ENCODE peak calls at places on chromosomes 16 and 17, in eight cellular contexts. X, L, E, R, B, J, H and O are unnamed samples.

GRCh38 chr17:81510798-81511549 is 1.6 kb downstream of the ACTG1 start:
- DNase-seq in X (peak), L (no peak), E (no peak), R (peak), B (peak), J (peak), H (no peak), O (peak)

GRCh38 chr17:59863607-59864006 is 29.1 kb downstream of the TUBD1 start:
- DNase-seq in X (no peak), L (no peak), E (no peak), R (no peak), B (no peak), J (no peak), H (no peak), O (no peak)

GRCh38 chr16:73529303-73530012 is 481.5 kb upstream of the ZFHX3 start:
- DNase-seq in X (no peak), L (no peak), E (no peak), R (no peak), B (no peak), J (no peak), H (no peak), O (no peak)

GRCh38 chr17:73138541-73139138 is 26.2 kb upstream of the SSTR2 start:
- DNase-seq in X (no peak), L (no peak), E (no peak), R (no peak), B (no peak), J (no peak), H (no peak), O (peak)

GRCh38 chr17:79188048-79188447 is 113.4 kb downstream of the ENGASE start:
- DNase-seq in X (peak), L (peak), E (no peak), R (no peak), B (peak), J (peak), H (peak), O (peak)

GRCh38 chr17:58577696-58578095 is 63.3 kb upstream of the MTMR4 start:
- DNase-seq in X (peak), L (peak), E (peak), R (peak), B (peak), J (peak), H (peak), O (peak)

GRCh38 chr16:48188449-48189102 is 32.8 kb upstream of the ABCC12 start:
- DNase-seq in X (no peak), L (no peak), E (no peak), R (no peak), B (no peak), J (no peak), H (no peak), O (no peak)

GRCh38 chr17:58335779-58336455 is 7.3 kb upstream of the TSPOAP1 start:
- DNase-seq in X (no peak), L (no peak), E (no peak), R (no peak), B (no peak), J (peak), H (no peak), O (no peak)

GRCh38 chr16:10834766-10835165 is 16.2 kb upstream of the TVP23A start:
- DNase-seq in X (no peak), L (no peak), E (no peak), R (no peak), B (no peak), J (no peak), H (no peak), O (no peak)

GRCh38 chr16:3094289-3095027 is 4.6 kb downstream of the ZSCAN10 start:
- DNase-seq in X (peak), L (peak), E (no peak), R (no peak), B (peak), J (peak), H (peak), O (no peak)

GRCh38 chr16:12503201-12503600 is 300.5 kb downstream of the CPPED1 start:
- DNase-seq in X (no peak), L (no peak), E (no peak), R (no peak), B (no peak), J (no peak), H (no peak), O (no peak)

GRCh38 chr16:35391328-35391727 is 1931.9 kb downstream of the TP53TG3F start:
- DNase-seq in X (peak), L (peak), E (no peak), R (peak), B (no peak), J (peak), H (no peak), O (peak)

GRCh38 chr16:58836427-58836826 is 102.3 kb upstream of the GOT2 start:
- DNase-seq in X (no peak), L (no peak), E (no peak), R (no peak), B (no peak), J (no peak), H (no peak), O (no peak)

GRCh38 chr17:49180303-49180702 is 30.1 kb downstream of the GNGT2 start:
- DNase-seq in X (peak), L (peak), E (peak), R (peak), B (peak), J (peak), H (peak), O (peak)

GRCh38 chr16:5466551-5466950 is 369.0 kb upstream of the EEF2KMT start:
- DNase-seq in X (no peak), L (no peak), E (no peak), R (no peak), B (no peak), J (no peak), H (no peak), O (no peak)

GRCh38 chr16:30903596-30903995 is 7.2 kb downstream of the CTF1 start:
- DNase-seq in X (no peak), L (no peak), E (no peak), R (no peak), B (no peak), J (no peak), H (peak), O (no peak)

GRCh38 chr17:4162366-4162765 is 19.4 kb downstream of the CYB5D2 start:
- DNase-seq in X (no peak), L (no peak), E (no peak), R (no peak), B (no peak), J (no peak), H (no peak), O (no peak)

GRCh38 chr16:80852261-80852872 is 48.0 kb upstream of the CDYL2 start:
- DNase-seq in X (peak), L (no peak), E (no peak), R (no peak), B (no peak), J (peak), H (peak), O (peak)

GRCh38 chr16:86466695-86467406 is 43.5 kb upstream of the FOXF1 start:
- DNase-seq in X (no peak), L (peak), E (no peak), R (no peak), B (no peak), J (peak), H (no peak), O (no peak)

GRCh38 chr17:18259621-18260331 is 686 bp upstream of the MIEF2 start:
- DNase-seq in X (peak), L (no peak), E (no peak), R (no peak), B (no peak), J (peak), H (no peak), O (no peak)

GRCh38 chr17:43979011-43979410 is 25.3 kb upstream of the PYY start:
- DNase-seq in X (no peak), L (no peak), E (no peak), R (no peak), B (no peak), J (no peak), H (no peak), O (no peak)

GRCh38 chr17:80242505-80242904 is 18.1 kb upstream of the RNF213 start:
- DNase-seq in X (no peak), L (no peak), E (no peak), R (no peak), B (no peak), J (no peak), H (no peak), O (no peak)

GRCh38 chr16:23110257-23110899 is 38.9 kb downstream of the USP31 start:
- DNase-seq in X (no peak), L (no peak), E (no peak), R (no peak), B (no peak), J (no peak), H (no peak), O (no peak)

GRCh38 chr16:54538241-54538640 is 251.7 kb upstream of the IRX3 start:
- DNase-seq in X (no peak), L (no peak), E (no peak), R (no peak), B (no peak), J (no peak), H (no peak), O (no peak)

GRCh38 chr16:68197250-68197649 is 38.7 kb downstream of the ESRP2 start:
- DNase-seq in X (peak), L (no peak), E (no peak), R (no peak), B (no peak), J (no peak), H (no peak), O (no peak)

GRCh38 chr17:19647697-19648474 is 665 bp upstream of the ALDH3A2 start:
- DNase-seq in X (peak), L (peak), E (peak), R (peak), B (peak), J (peak), H (peak), O (peak)

GRCh38 chr16:3576211-3576610 is 992 bp downstream of the NLRC3 start:
- DNase-seq in X (no peak), L (no peak), E (no peak), R (no peak), B (no peak), J (no peak), H (no peak), O (no peak)

GRCh38 chr16:15792563-15792971 is 64.3 kb downstream of the MYH11 start:
- DNase-seq in X (no peak), L (no peak), E (no peak), R (no peak), B (no peak), J (no peak), H (no peak), O (no peak)

GRCh38 chr16:75250089-75250808 is 1.2 kb downstream of the BCAR1 start:
- DNase-seq in X (peak), L (no peak), E (no peak), R (peak), B (no peak), J (no peak), H (no peak), O (no peak)

GRCh38 chr17:73356561-73357170 is 44.9 kb upstream of the CDC42EP4 start:
- DNase-seq in X (no peak), L (no peak), E (no peak), R (no peak), B (no peak), J (no peak), H (no peak), O (no peak)

GRCh38 chr17:7179317-7180254 is at the start of gene ASGR1:
- DNase-seq in X (no peak), L (no peak), E (no peak), R (no peak), B (no peak), J (no peak), H (no peak), O (no peak)

GRCh38 chr16:66176731-66177130 is 189.8 kb upstream of the CDH5 start:
- DNase-seq in X (no peak), L (no peak), E (no peak), R (no peak), B (no peak), J (no peak), H (no peak), O (no peak)

GRCh38 chr16:75097941-75098897 is 18.4 kb downstream of the LDHD start:
- DNase-seq in X (no peak), L (no peak), E (no peak), R (no peak), B (no peak), J (peak), H (no peak), O (no peak)

GRCh38 chr16:48971571-48972071 is 310.0 kb downstream of the CBLN1 start:
- DNase-seq in X (no peak), L (no peak), E (peak), R (no peak), B (no peak), J (peak), H (no peak), O (peak)